ENCODE peak calls at places on chromosomes 2 and 18, in ten cellular contexts. One of them, this sample, is unnamed.

GRCh38 chr2:63790913-63791312 is 50.8 kb upstream of the UGP2 start:
- DNase-seq in CD8-positive, alpha-beta memory T cell: no peak
- DNase-seq in NCI-H1105: no peak
- DNase-seq in NCI-H1092: no peak
- DNase-seq in KBM-7: no peak
- DNase-seq in MV-4-11: peak; percentile 6
- DNase-seq in stimulated activated CD4-positive, alpha-beta T cell treated with anti-CD3 and anti-CD28 coated beads, Interleukin-12 subunit alpha, Interleukin-12 subunit beta, amount 100 ng/mL, for 4 hours: no peak
- DNase-seq in mucosa of gallbladder: no peak
- DNase-seq in effector memory CD4-positive, alpha-beta T cell: no peak
- DNase-seq in naive thymus-derived CD8-positive, alpha-beta T cell: no peak
- DNase-seq in this sample: no peak

GRCh38 chr2:121529439-121530209 is 1.1 kb upstream of the RNU4ATAC start:
- DNase-seq in CD8-positive, alpha-beta memory T cell: peak; percentile 30
- DNase-seq in NCI-H1105: peak; percentile 62
- DNase-seq in NCI-H1092: no peak
- DNase-seq in KBM-7: no peak
- DNase-seq in MV-4-11: no peak
- DNase-seq in stimulated activated CD4-positive, alpha-beta T cell treated with anti-CD3 and anti-CD28 coated beads, Interleukin-12 subunit alpha, Interleukin-12 subunit beta, amount 100 ng/mL, for 4 hours: no peak
- DNase-seq in mucosa of gallbladder: peak; percentile 23
- DNase-seq in effector memory CD4-positive, alpha-beta T cell: no peak
- DNase-seq in naive thymus-derived CD8-positive, alpha-beta T cell: no peak
- DNase-seq in this sample: no peak

GRCh38 chr2:231673348-231673770 is 35.0 kb upstream of the PTMA start:
- DNase-seq in CD8-positive, alpha-beta memory T cell: no peak
- DNase-seq in NCI-H1105: no peak
- DNase-seq in NCI-H1092: no peak
- DNase-seq in KBM-7: no peak
- DNase-seq in MV-4-11: no peak
- DNase-seq in stimulated activated CD4-positive, alpha-beta T cell treated with anti-CD3 and anti-CD28 coated beads, Interleukin-12 subunit alpha, Interleukin-12 subunit beta, amount 100 ng/mL, for 4 hours: no peak
- DNase-seq in mucosa of gallbladder: peak; percentile 70
- DNase-seq in effector memory CD4-positive, alpha-beta T cell: no peak
- DNase-seq in naive thymus-derived CD8-positive, alpha-beta T cell: no peak
- DNase-seq in this sample: no peak

GRCh38 chr2:64327510-64328414 is 126.2 kb upstream of the LGALSL start:
- DNase-seq in CD8-positive, alpha-beta memory T cell: no peak
- DNase-seq in NCI-H1105: peak; percentile 19
- DNase-seq in NCI-H1092: peak; percentile 40
- DNase-seq in KBM-7: peak; percentile 51
- DNase-seq in MV-4-11: no peak
- DNase-seq in stimulated activated CD4-positive, alpha-beta T cell treated with anti-CD3 and anti-CD28 coated beads, Interleukin-12 subunit alpha, Interleukin-12 subunit beta, amount 100 ng/mL, for 4 hours: peak; percentile 45
- DNase-seq in mucosa of gallbladder: peak; percentile 64
- DNase-seq in effector memory CD4-positive, alpha-beta T cell: no peak
- DNase-seq in naive thymus-derived CD8-positive, alpha-beta T cell: peak; percentile 43
- DNase-seq in this sample: no peak

GRCh38 chr18:3715223-3716080 is 265.5 kb downstream of the TGIF1 start:
- DNase-seq in CD8-positive, alpha-beta memory T cell: no peak
- DNase-seq in NCI-H1105: peak; percentile 39
- DNase-seq in NCI-H1092: peak; percentile 51
- DNase-seq in KBM-7: no peak
- DNase-seq in MV-4-11: no peak
- DNase-seq in stimulated activated CD4-positive, alpha-beta T cell treated with anti-CD3 and anti-CD28 coated beads, Interleukin-12 subunit alpha, Interleukin-12 subunit beta, amount 100 ng/mL, for 4 hours: no peak
- DNase-seq in mucosa of gallbladder: no peak
- DNase-seq in effector memory CD4-positive, alpha-beta T cell: no peak
- DNase-seq in naive thymus-derived CD8-positive, alpha-beta T cell: no peak
- DNase-seq in this sample: no peak

GRCh38 chr18:13398631-13399030 is 180.1 kb downstream of the LDLRAD4 start:
- DNase-seq in CD8-positive, alpha-beta memory T cell: no peak
- DNase-seq in NCI-H1105: no peak
- DNase-seq in NCI-H1092: no peak
- DNase-seq in KBM-7: no peak
- DNase-seq in MV-4-11: no peak
- DNase-seq in stimulated activated CD4-positive, alpha-beta T cell treated with anti-CD3 and anti-CD28 coated beads, Interleukin-12 subunit alpha, Interleukin-12 subunit beta, amount 100 ng/mL, for 4 hours: no peak
- DNase-seq in mucosa of gallbladder: no peak
- DNase-seq in effector memory CD4-positive, alpha-beta T cell: no peak
- DNase-seq in naive thymus-derived CD8-positive, alpha-beta T cell: no peak
- DNase-seq in this sample: no peak

GRCh38 chr2:37573818-37574388 is 97.5 kb downstream of the CDC42EP3 start:
- DNase-seq in CD8-positive, alpha-beta memory T cell: no peak
- DNase-seq in NCI-H1105: no peak
- DNase-seq in NCI-H1092: no peak
- DNase-seq in KBM-7: no peak
- DNase-seq in MV-4-11: no peak
- DNase-seq in stimulated activated CD4-positive, alpha-beta T cell treated with anti-CD3 and anti-CD28 coated beads, Interleukin-12 subunit alpha, Interleukin-12 subunit beta, amount 100 ng/mL, for 4 hours: no peak
- DNase-seq in mucosa of gallbladder: no peak
- DNase-seq in effector memory CD4-positive, alpha-beta T cell: no peak
- DNase-seq in naive thymus-derived CD8-positive, alpha-beta T cell: no peak
- DNase-seq in this sample: no peak

GRCh38 chr2:61460168-61460567 is 10.7 kb downstream of the USP34 start:
- DNase-seq in CD8-positive, alpha-beta memory T cell: no peak
- DNase-seq in NCI-H1105: no peak
- DNase-seq in NCI-H1092: no peak
- DNase-seq in KBM-7: no peak
- DNase-seq in MV-4-11: no peak
- DNase-seq in stimulated activated CD4-positive, alpha-beta T cell treated with anti-CD3 and anti-CD28 coated beads, Interleukin-12 subunit alpha, Interleukin-12 subunit beta, amount 100 ng/mL, for 4 hours: no peak
- DNase-seq in mucosa of gallbladder: no peak
- DNase-seq in effector memory CD4-positive, alpha-beta T cell: no peak
- DNase-seq in naive thymus-derived CD8-positive, alpha-beta T cell: no peak
- DNase-seq in this sample: no peak

GRCh38 chr2:220949476-220949875 is 622.6 kb downstream of the EPHA4 start:
- DNase-seq in CD8-positive, alpha-beta memory T cell: no peak
- DNase-seq in NCI-H1105: peak; percentile 65
- DNase-seq in NCI-H1092: peak; percentile 11
- DNase-seq in KBM-7: no peak
- DNase-seq in MV-4-11: no peak
- DNase-seq in stimulated activated CD4-positive, alpha-beta T cell treated with anti-CD3 and anti-CD28 coated beads, Interleukin-12 subunit alpha, Interleukin-12 subunit beta, amount 100 ng/mL, for 4 hours: no peak
- DNase-seq in mucosa of gallbladder: no peak
- DNase-seq in effector memory CD4-positive, alpha-beta T cell: no peak
- DNase-seq in naive thymus-derived CD8-positive, alpha-beta T cell: no peak
- DNase-seq in this sample: no peak